ENCODE peak calls at places on chromosomes 11 and 22, in seven cellular contexts. K, Q, F, S, M, O and H are unnamed samples.

GRCh38 chr22:22407061-22407460 is 101.5 kb downstream of the ZNF280B start:
- DNase-seq in K (no peak), Q (no peak), F (no peak), S (no peak), M (no peak), O (no peak), H (no peak)

GRCh38 chr22:26617251-26618199 is at the start of gene CRYBB1:
- DNase-seq in K (no peak), Q (peak), F (no peak), S (no peak), M (no peak), O (no peak), H (no peak)

GRCh38 chr11:63478896-63479295 is 12.1 kb downstream of the PLAAT5 start:
- DNase-seq in K (no peak), Q (peak), F (no peak), S (peak), M (peak), O (peak), H (peak)

GRCh38 chr11:60918251-60918940 is 4.4 kb downstream of the TMEM109 start:
- DNase-seq in K (no peak), Q (no peak), F (no peak), S (no peak), M (no peak), O (no peak), H (no peak)

GRCh38 chr22:38638216-38638615 is 18.0 kb downstream of the FAM227A start:
- DNase-seq in K (no peak), Q (no peak), F (no peak), S (no peak), M (no peak), O (no peak), H (no peak)

GRCh38 chr11:30392977-30393376 is 70.1 kb downstream of the ARL14EP start:
- DNase-seq in K (no peak), Q (no peak), F (no peak), S (no peak), M (no peak), O (no peak), H (no peak)

GRCh38 chr11:78465169-78465942 is 47.7 kb upstream of the GAB2 start:
- DNase-seq in K (no peak), Q (peak), F (no peak), S (no peak), M (peak), O (no peak), H (peak)

GRCh38 chr11:110373061-110373702 is 56.6 kb upstream of the FDX1 start:
- DNase-seq in K (no peak), Q (peak), F (no peak), S (no peak), M (no peak), O (peak), H (peak)

GRCh38 chr11:8346157-8346755 is 82.6 kb upstream of the LMO1 start:
- DNase-seq in K (no peak), Q (no peak), F (no peak), S (no peak), M (no peak), O (no peak), H (no peak)

GRCh38 chr22:45742866-45743450 is 71.3 kb downstream of the ATXN10 start:
- DNase-seq in K (peak), Q (no peak), F (no peak), S (no peak), M (no peak), O (peak), H (no peak)

DNA sequence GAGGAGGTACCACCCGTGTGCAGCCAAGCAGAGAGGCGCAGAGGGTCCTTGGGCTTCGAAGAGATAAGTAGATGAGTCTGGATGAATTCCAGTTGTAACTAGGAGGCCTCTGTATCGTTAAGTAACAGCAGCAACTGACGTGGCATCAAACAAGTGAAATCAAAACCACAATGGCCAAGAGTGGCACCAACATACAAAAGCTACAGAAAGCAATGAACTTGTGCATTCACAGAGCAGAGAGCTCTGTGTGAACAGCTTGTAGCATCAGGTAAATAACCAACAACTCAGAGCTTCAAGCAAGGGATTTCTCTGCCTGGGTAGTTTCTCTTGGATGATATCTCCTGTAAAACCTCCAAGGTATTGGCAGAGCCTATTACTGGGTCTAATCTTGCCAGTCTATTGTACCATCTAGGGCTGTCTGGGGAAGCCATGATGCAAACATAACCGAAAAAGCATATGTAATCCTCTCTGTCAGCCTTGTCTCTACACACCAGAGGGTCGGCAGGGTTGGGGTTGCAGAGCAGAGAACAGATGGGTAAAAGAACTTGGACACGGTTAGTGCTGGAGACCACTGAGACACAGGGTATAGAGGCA is 83.1 kb upstream of the USP47 start:
- DNase-seq in K (no peak), Q (no peak), F (no peak), S (no peak), M (no peak), O (no peak), H (no peak)
- H3K4me3 ChIP-seq in K (no peak), Q (no peak), F (no peak), S (no peak), M (no peak), O (no peak), H (no peak)

GRCh38 chr11:114442559-114442958 is 3.3 kb downstream of the REXO2 start:
- DNase-seq in K (no peak), Q (no peak), F (no peak), S (no peak), M (no peak), O (no peak), H (no peak)
- TF ChIP-seq CTCF in K (no peak), Q (no peak), F (no peak), S (no peak), M (no peak), O (no peak), H (no peak)

GRCh38 chr11:11709447-11710239 is 87.8 kb upstream of the GALNT18 start:
- DNase-seq in K (no peak), Q (no peak), F (no peak), S (no peak), M (no peak), O (no peak), H (no peak)

GRCh38 chr11:11706022-11706421 is 84.2 kb upstream of the GALNT18 start:
- DNase-seq in K (no peak), Q (no peak), F (no peak), S (no peak), M (no peak), O (no peak), H (no peak)

GRCh38 chr11:11708256-11708655 is 86.5 kb upstream of the GALNT18 start:
- DNase-seq in K (no peak), Q (no peak), F (no peak), S (no peak), M (no peak), O (no peak), H (no peak)

GRCh38 chr11:11701070-11701469 is 79.3 kb upstream of the GALNT18 start:
- DNase-seq in K (no peak), Q (no peak), F (no peak), S (peak), M (no peak), O (no peak), H (no peak)

GRCh38 chr11:11703885-11704284 is 82.1 kb upstream of the GALNT18 start:
- DNase-seq in K (no peak), Q (no peak), F (no peak), S (no peak), M (no peak), O (no peak), H (no peak)
- H3K4me3 ChIP-seq in K (no peak), Q (no peak), F (no peak), S (no peak), M (no peak), O (no peak), H (no peak)

GRCh38 chr11:15275141-15275540 is 160.4 kb downstream of the INSC start:
- DNase-seq in K (no peak), Q (no peak), F (no peak), S (no peak), M (no peak), O (no peak), H (no peak)

GRCh38 chr11:15280393-15280792 is 165.7 kb downstream of the INSC start:
- DNase-seq in K (no peak), Q (peak), F (no peak), S (no peak), M (no peak), O (no peak), H (no peak)

GRCh38 chr11:15278129-15278528 is 163.4 kb downstream of the INSC start:
- DNase-seq in K (no peak), Q (no peak), F (no peak), S (no peak), M (no peak), O (no peak), H (no peak)

DNA sequence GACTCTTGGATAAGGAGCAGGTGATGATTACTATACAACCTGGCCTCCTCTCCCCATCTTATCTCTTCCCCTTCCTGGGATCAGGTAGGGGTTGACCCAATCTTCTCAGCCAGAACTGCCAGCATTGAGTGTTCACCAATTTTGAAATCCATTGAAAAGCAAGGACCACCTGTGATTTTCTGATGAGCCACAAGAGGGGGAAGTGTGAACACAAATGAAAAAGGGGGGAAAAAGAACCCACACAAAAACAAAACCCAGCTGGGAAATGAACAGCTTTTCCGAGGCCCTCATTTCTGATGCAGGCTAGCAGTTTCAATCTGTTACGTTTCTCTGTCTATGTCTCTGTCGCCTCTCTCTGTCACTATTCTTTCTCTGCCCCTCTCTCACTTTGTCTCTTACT is 161.9 kb downstream of the INSC start:
- DNase-seq in K (no peak), Q (peak), F (no peak), S (no peak), M (no peak), O (no peak), H (no peak)
- TF ChIP-seq CTCF in K (peak), Q (no peak), F (no peak), S (peak), M (no peak), O (no peak), H (no peak)